ENCODE peak calls at places on chromosomes 12 and 14, in five cellular contexts. B is mucosa of descending colon, H is AG04449, W is AG10803, T is upper lobe of left lung. S is an unnamed sample.

GRCh38 chr12:89524201-89525001 is at the start of gene GALNT4:
- DNase-seq in H (peak; percentile 40), W (peak; percentile 82), B (peak; percentile 91), T (peak; percentile 90), S (peak; percentile 66)

GRCh38 chr12:608921-609320 is 54.3 kb downstream of the NINJ2 start:
- DNase-seq in B (no peak), W (no peak), H (no peak), T (no peak), S (no peak)

GRCh38 chr12:107767466-107767865 is 6.5 kb upstream of the PRDM4 start:
- DNase-seq in T (no peak), B (no peak), W (no peak), H (no peak), S (no peak)

GRCh38 chr12:106110626-106111300 is 28.0 kb downstream of the NUAK1 start:
- DNase-seq in B (no peak), T (no peak), W (no peak), H (no peak), S (no peak)

GRCh38 chr12:28390716-28391452 is 200.6 kb downstream of the CCDC91 start:
- DNase-seq in W (peak; percentile 88), B (no peak), H (peak; percentile 19), T (no peak), S (no peak)

GRCh38 chr12:112151766-112152541 is 26.6 kb downstream of the TRAFD1 start:
- DNase-seq in T (no peak), W (no peak), H (no peak), B (no peak), S (no peak)

GRCh38 chr12:41981758-41982157 is 162.9 kb downstream of the GXYLT1 start:
- DNase-seq in T (no peak), H (no peak), B (no peak), W (no peak), S (no peak)

GRCh38 chr14:69441948-69442347 is 42.6 kb upstream of the PLEKHD1 start:
- DNase-seq in H (no peak), T (no peak), B (no peak), W (peak; percentile 15), S (no peak)

GRCh38 chr12:2801044-2801783 is 6.4 kb downstream of the FKBP4 start:
- DNase-seq in T (no peak), B (no peak), W (no peak), H (no peak), S (no peak)

GRCh38 chr14:37590810-37591139 is 4.3 kb downstream of the FOXA1 start:
- DNase-seq in T (no peak), H (no peak), B (no peak), W (no peak), S (no peak)

GRCh38 chr12:95551305-95551704 is at the start of gene USP44:
- DNase-seq in B (no peak), T (no peak), H (no peak), W (no peak), S (no peak)

GRCh38 chr12:120110550-120111501 is 5.7 kb downstream of the RAB35 start:
- DNase-seq in B (peak; percentile 82), W (no peak), H (no peak), T (no peak), S (no peak)

GRCh38 chr14:100680439-100681051 is 46.1 kb upstream of the DLK1 start:
- DNase-seq in W (peak; percentile 34), H (no peak), T (no peak), B (no peak), S (no peak)

GRCh38 chr12:121712462-121713256 is at the start of gene TMEM120B:
- DNase-seq in W (peak; percentile 62), B (peak; percentile 89), H (no peak), T (peak; percentile 98), S (peak; percentile 88)
- TF ChIP-seq CTCF in W (no peak), B (no peak), H (no peak), T (no peak), S (no peak)

GRCh38 chr14:50388256-50388931 is 8.3 kb downstream of the CDKL1 start:
- DNase-seq in W (no peak), H (no peak), B (peak; percentile 57), T (no peak), S (no peak)
- TF ChIP-seq CTCF in W (no peak), H (no peak), B (no peak), T (no peak), S (no peak)

GRCh38 chr14:30444451-30444850 is 114.5 kb upstream of the G2E3 start:
- DNase-seq in B (no peak), T (no peak), W (no peak), H (no peak), S (no peak)

GRCh38 chr14:30445852-30446251 is 113.1 kb upstream of the G2E3 start:
- DNase-seq in T (no peak), B (no peak), W (no peak), H (no peak), S (no peak)

GRCh38 chr14:30440986-30441385 is 118.0 kb upstream of the G2E3 start:
- DNase-seq in H (no peak), B (no peak), T (no peak), W (peak; percentile 43), S (no peak)

GRCh38 chr14:30445394-30445793 is 113.6 kb upstream of the G2E3 start:
- DNase-seq in H (no peak), W (no peak), T (no peak), B (no peak), S (no peak)

DNA sequence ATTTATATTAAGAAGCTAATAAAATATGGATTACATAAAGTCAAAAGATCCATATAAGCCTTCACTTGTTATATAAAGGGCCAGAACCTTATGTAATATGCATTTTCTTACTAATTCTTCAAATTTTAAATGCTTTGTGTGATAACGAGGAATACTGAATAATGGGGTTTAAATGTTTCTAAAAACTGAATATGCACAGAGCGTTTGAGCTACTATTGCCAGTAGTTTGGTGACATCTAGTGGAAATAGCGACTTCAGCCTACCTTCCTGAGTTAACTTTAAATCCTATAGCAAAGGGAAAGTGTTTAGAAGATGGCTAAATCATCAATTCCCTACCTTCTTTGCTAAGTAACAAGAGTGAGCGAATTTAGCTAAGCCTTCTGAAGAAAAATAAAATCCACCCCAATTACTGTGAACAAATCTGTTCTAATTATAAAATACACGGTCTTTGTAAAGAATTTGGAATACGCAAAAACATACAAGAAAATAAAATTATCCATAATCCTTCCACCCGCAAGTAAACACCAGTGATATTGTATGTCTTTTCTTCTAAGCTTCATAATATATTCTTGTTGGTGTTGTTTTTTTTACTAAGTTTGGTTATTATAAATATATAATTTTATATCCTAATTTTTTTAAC is 115.5 kb upstream of the G2E3 start:
- DNase-seq in B (no peak), W (peak; percentile 36), T (no peak), H (no peak), S (no peak)
- TF ChIP-seq CTCF in B (no peak), W (peak; percentile 66), T (no peak), H (peak; percentile 4), S (no peak)

GRCh38 chr12:93978553-93978952 is 169.8 kb upstream of the PLXNC1 start:
- DNase-seq in W (peak; percentile 88), H (peak; percentile 53), T (no peak), B (no peak), S (no peak)

GRCh38 chr12:93982847-93983315 is 165.5 kb upstream of the PLXNC1 start:
- DNase-seq in H (peak; percentile 53), B (no peak), T (no peak), W (peak; percentile 61), S (no peak)

GRCh38 chr12:93976024-93976423 is 172.4 kb upstream of the PLXNC1 start:
- DNase-seq in B (no peak), W (no peak), T (no peak), H (no peak), S (no peak)

GRCh38 chr12:93984005-93984404 is 164.4 kb upstream of the PLXNC1 start:
- DNase-seq in T (no peak), B (no peak), H (no peak), W (no peak), S (no peak)

GRCh38 chr12:93979189-93979588 is 169.2 kb upstream of the PLXNC1 start:
- DNase-seq in T (no peak), H (no peak), W (no peak), B (no peak), S (no peak)
- TF ChIP-seq CTCF in T (no peak), H (no peak), W (peak; percentile 43), B (no peak), S (peak; percentile 17)

S was measured in mesothelial cell of epicardium.